ENCODE peak calls at places on chromosome 20, in four cellular contexts. H, W, T and Z are unnamed samples.

GRCh38 chr20:50054626-50055511 is 58.1 kb downstream of the UBE2V1 start:
- DNase-seq in T (no peak), H (no peak), W (no peak), Z (peak; percentile 98)

GRCh38 chr20:58515240-58516212 is at the start of gene APCDD1L:
- DNase-seq in H (no peak), T (peak; percentile 64), W (no peak), Z (peak; percentile 55)

GRCh38 chr20:57911512-57912226 is 201.9 kb upstream of the PMEPA1 start:
- DNase-seq in W (no peak), H (no peak), T (no peak), Z (no peak)

GRCh38 chr20:25484224-25484846 is 76.9 kb downstream of the GINS1 start:
- DNase-seq in T (no peak), H (no peak), W (no peak), Z (no peak)

GRCh38 chr20:4108495-4109306 is 93.3 kb upstream of the RNF24 start:
- DNase-seq in H (peak; percentile 62), T (peak; percentile 73), W (peak; percentile 85), Z (peak; percentile 67)

GRCh38 chr20:56358070-56358469 is 704 bp upstream of the FAM210B start:
- DNase-seq in T (no peak), W (no peak), H (no peak), Z (no peak)

GRCh38 chr20:63781181-63781580 is 41.6 kb downstream of the SLC2A4RG start:
- DNase-seq in T (no peak), W (no peak), H (no peak), Z (no peak)

GRCh38 chr20:11502051-11502450 is 415.6 kb upstream of the BTBD3 start:
- DNase-seq in T (no peak), W (no peak), H (no peak), Z (no peak)

GRCh38 chr20:38454556-38455473 is 17.8 kb upstream of the RALGAPB start:
- DNase-seq in T (no peak), W (no peak), H (no peak), Z (no peak)

GRCh38 chr20:8903655-8904605 is 165.0 kb upstream of the PLCB4 start:
- DNase-seq in H (no peak), T (no peak), W (no peak), Z (no peak)

GRCh38 chr20:57774951-57775350 is 65.1 kb upstream of the PMEPA1 start:
- DNase-seq in W (no peak), T (no peak), H (no peak), Z (no peak)

GRCh38 chr20:62643521-62644043 is 1.3 kb downstream of the SLCO4A1 start:
- DNase-seq in T (no peak), W (no peak), H (no peak), Z (no peak)

GRCh38 chr20:46317685-46318177 is 9.4 kb upstream of the CDH22 start:
- DNase-seq in T (no peak), H (no peak), W (no peak), Z (no peak)

GRCh38 chr20:4366076-4366475 is 350.7 kb upstream of the RNF24 start:
- DNase-seq in W (no peak), H (no peak), T (no peak), Z (no peak)

GRCh38 chr20:47668313-47669156 is 116.7 kb downstream of the SULF2 start:
- DNase-seq in T (no peak), H (no peak), W (no peak), Z (no peak)

GRCh38 chr20:53786445-53787267 is 193.0 kb upstream of the ZNF217 start:
- DNase-seq in T (no peak), W (no peak), H (no peak), Z (no peak)

GRCh38 chr20:62059926-62060630 is 5.6 kb downstream of the TAF4 start:
- DNase-seq in T (no peak), H (no peak), W (no peak), Z (no peak)

GRCh38 chr20:61719691-61720347 is 345.9 kb downstream of the TAF4 start:
- DNase-seq in H (no peak), T (no peak), W (peak; percentile 73), Z (no peak)

GRCh38 chr20:64247970-64248841 is 7.3 kb upstream of the PCMTD2 start:
- DNase-seq in T (no peak), W (no peak), H (no peak), Z (no peak)

GRCh38 chr20:38728911-38729642 is 4.8 kb downstream of the SLC32A1 start:
- DNase-seq in T (no peak), W (no peak), H (no peak), Z (no peak)

GRCh38 chr20:61589055-61589385 is 337.0 kb downstream of the CDH4 start:
- DNase-seq in H (no peak), W (no peak), T (no peak), Z (peak; percentile 70)

GRCh38 chr20:51169813-51170212 is 146.9 kb upstream of the KCNG1 start:
- DNase-seq in W (no peak), H (no peak), T (no peak), Z (no peak)

GRCh38 chr20:51914758-51915157 is 112.4 kb upstream of the SALL4 start:
- DNase-seq in W (no peak), H (no peak), T (no peak), Z (no peak)

GRCh38 chr20:24164360-24164759 is 175.8 kb upstream of the GGTLC1 start:
- DNase-seq in T (no peak), W (peak; percentile 64), H (no peak), Z (peak; percentile 61)

GRCh38 chr20:38255389-38255788 is 5.1 kb downstream of the KIAA1755 start:
- DNase-seq in W (no peak), T (no peak), H (peak; percentile 49), Z (no peak)

GRCh38 chr20:33490023-33490933 is at the start of gene CBFA2T2:
- DNase-seq in W (peak; percentile 69), T (peak; percentile 55), H (peak; percentile 75), Z (no peak)

GRCh38 chr20:16574656-16575355 is 1.6 kb upstream of the KIF16B start:
- DNase-seq in H (peak; percentile 93), T (no peak), W (peak; percentile 82), Z (peak; percentile 65)

GRCh38 chr20:59837623-59838394 is 95.6 kb downstream of the SYCP2 start:
- DNase-seq in W (peak; percentile 30), T (no peak), H (no peak), Z (no peak)

GRCh38 chr20:62496525-62497218 is 20.9 kb upstream of the GATA5 start:
- DNase-seq in W (no peak), H (no peak), T (no peak), Z (no peak)

GRCh38 chr20:20710847-20711315 is 1.6 kb downstream of the RALGAPA2 start:
- DNase-seq in H (no peak), W (peak; percentile 51), T (no peak), Z (no peak)